ENCODE peak calls at places on chromosomes 5 and 9, in five cellular contexts. H is left lung, I is esophagus squamous epithelium, L is AG09309, E is fibroblast of villous mesenchyme. C is an unnamed sample.

GRCh38 chr9:28956111-28956880 is 1383.0 kb upstream of the C9orf72 start:
- DNase-seq in H (no peak), I (no peak), L (no peak), E (no peak), C (no peak)

GRCh38 chr9:133439337-133439736 is 17.2 kb downstream of the ADAMTS13 start:
- DNase-seq in H (no peak), I (no peak), L (no peak), E (no peak), C (no peak)

GRCh38 chr5:154288145-154288544 is 97.6 kb downstream of the GALNT10 start:
- DNase-seq in H (no peak), I (no peak), L (no peak), E (peak; percentile 56), C (no peak)

GRCh38 chr9:136441191-136441680 is 1.6 kb upstream of the INPP5E start:
- DNase-seq in H (no peak), I (no peak), L (no peak), E (peak; percentile 11), C (no peak)

GRCh38 chr9:137665697-137666504 is 47.1 kb downstream of the EHMT1 start:
- DNase-seq in H (no peak), I (no peak), L (no peak), E (peak; percentile 59), C (no peak)

GRCh38 chr5:58439094-58439644 is 20.7 kb downstream of the PLK2 start:
- DNase-seq in H (no peak), I (no peak), L (no peak), E (no peak), C (no peak)

GRCh38 chr5:122607818-122608217 is 167.1 kb upstream of the SNX2 start:
- DNase-seq in H (no peak), I (no peak), L (no peak), E (peak; percentile 5), C (no peak)

GRCh38 chr5:167643616-167644015 is 647.8 kb upstream of the WWC1 start:
- DNase-seq in H (no peak), I (no peak), L (no peak), E (peak; percentile 49), C (no peak)

GRCh38 chr5:7190727-7191126 is 205.2 kb upstream of the ADCY2 start:
- DNase-seq in H (no peak), I (no peak), L (no peak), E (no peak), C (no peak)

GRCh38 chr5:107885601-107886000 is 214.9 kb upstream of the EFNA5 start:
- DNase-seq in H (no peak), I (no peak), L (no peak), E (no peak), C (no peak)

GRCh38 chr5:179115307-179115706 is 55.1 kb downstream of the ZNF354C start:
- DNase-seq in H (no peak), I (no peak), L (no peak), E (no peak), C (no peak)

GRCh38 chr9:120109242-120109641 is 470.7 kb downstream of the CDK5RAP2 start:
- DNase-seq in H (no peak), I (no peak), L (no peak), E (no peak), C (no peak)

GRCh38 chr5:17888155-17888554 is 253.9 kb downstream of the TAF11L14 start:
- DNase-seq in H (no peak), I (no peak), L (no peak), E (no peak), C (no peak)

GRCh38 chr5:159022178-159022556 is 77.5 kb downstream of the EBF1 start:
- DNase-seq in H (peak; percentile 66), I (no peak), L (peak; percentile 76), E (peak; percentile 97), C (peak; percentile 39)

GRCh38 chr5:57179262-57179960 is 5.6 kb downstream of the GPBP1 start:
- DNase-seq in H (no peak), I (no peak), L (no peak), E (no peak), C (no peak)

GRCh38 chr9:35940474-35941467 is 17.2 kb downstream of the OR2S2 start:
- DNase-seq in H (no peak), I (no peak), L (no peak), E (no peak), C (no peak)

GRCh38 chr5:76831108-76831447 is 12.2 kb downstream of the F2RL1 start:
- DNase-seq in H (no peak), I (no peak), L (peak; percentile 29), E (peak; percentile 42), C (no peak)

GRCh38 chr9:121529237-121529987 is 29.8 kb upstream of the GGTA1 start:
- DNase-seq in H (peak; percentile 81), I (peak; percentile 51), L (peak; percentile 94), E (peak; percentile 82), C (peak; percentile 95)

GRCh38 chr5:148981353-148981752 is 81.5 kb downstream of the SH3TC2 start:
- DNase-seq in H (no peak), I (no peak), L (no peak), E (peak; percentile 16), C (no peak)

GRCh38 chr5:123808841-123809240 is 296.9 kb downstream of the CSNK1G3 start:
- DNase-seq in H (no peak), I (no peak), L (no peak), E (no peak), C (no peak)

GRCh38 chr5:134435525-134435924 is 23.8 kb upstream of the CDKN2AIPNL start:
- DNase-seq in H (no peak), I (no peak), L (no peak), E (no peak), C (no peak)

GRCh38 chr9:2727966-2728613 is 10.8 kb downstream of the KCNV2 start:
- DNase-seq in H (no peak), I (no peak), L (no peak), E (peak; percentile 84), C (no peak)

GRCh38 chr9:35253075-35253474 is 91.3 kb downstream of the UNC13B start:
- DNase-seq in H (no peak), I (no peak), L (no peak), E (no peak), C (no peak)

GRCh38 chr9:74653437-74654080 is 156.4 kb downstream of the RORB start:
- DNase-seq in H (no peak), I (no peak), L (no peak), E (no peak), C (no peak)

GRCh38 chr5:111960466-111961215 is 203.6 kb upstream of the NREP start:
- DNase-seq in H (no peak), I (no peak), L (no peak), E (no peak), C (no peak)

GRCh38 chr5:125634242-125634835 is 788.9 kb upstream of the GRAMD2B start:
- DNase-seq in H (no peak), I (no peak), L (no peak), E (no peak), C (no peak)

GRCh38 chr9:7592321-7593319 is 207.0 kb downstream of the DMAC1 start:
- DNase-seq in H (no peak), I (no peak), L (no peak), E (no peak), C (no peak)

GRCh38 chr9:98374385-98375051 is 119.1 kb upstream of the TBC1D2 start:
- DNase-seq in H (no peak), I (no peak), L (peak; percentile 83), E (peak; percentile 99), C (no peak)

GRCh38 chr5:366541-367357 is 45.2 kb downstream of the AHRR start:
- DNase-seq in H (peak; percentile 22), I (no peak), L (no peak), E (no peak), C (no peak)

GRCh38 chr5:94442971-94443370 is 175.4 kb downstream of the KIAA0825 start:
- DNase-seq in H (no peak), I (no peak), L (no peak), E (no peak), C (no peak)

GRCh38 chr5:71573611-71574010 is 13.5 kb upstream of the MCCC2 start:
- DNase-seq in H (no peak), I (no peak), L (no peak), E (no peak), C (no peak)

GRCh38 chr9:36046923-36047322 is 10.2 kb downstream of the RECK start:
- DNase-seq in H (no peak), I (no peak), L (no peak), E (no peak), C (no peak)

GRCh38 chr9:10612649-10613398 is at the start of gene PTPRD:
- DNase-seq in H (peak; percentile 85), I (no peak), L (no peak), E (peak; percentile 0), C (no peak)

GRCh38 chr9:8365029-8365428 is 565.5 kb upstream of the DMAC1 start:
- DNase-seq in H (no peak), I (no peak), L (no peak), E (peak; percentile 39), C (no peak)

GRCh38 chr9:14231196-14231990 is 82.5 kb downstream of the NFIB start:
- DNase-seq in H (no peak), I (no peak), L (no peak), E (no peak), C (no peak)

GRCh38 chr9:137762414-137763061 is 115.0 kb upstream of the CACNA1B start:
- DNase-seq in H (no peak), I (no peak), L (no peak), E (peak; percentile 59), C (peak; percentile 84)

GRCh38 chr5:115419794-115420585 is 123.5 kb upstream of the CCDC112 start:
- DNase-seq in H (no peak), I (no peak), L (peak; percentile 88), E (peak; percentile 87), C (no peak)

DNA sequence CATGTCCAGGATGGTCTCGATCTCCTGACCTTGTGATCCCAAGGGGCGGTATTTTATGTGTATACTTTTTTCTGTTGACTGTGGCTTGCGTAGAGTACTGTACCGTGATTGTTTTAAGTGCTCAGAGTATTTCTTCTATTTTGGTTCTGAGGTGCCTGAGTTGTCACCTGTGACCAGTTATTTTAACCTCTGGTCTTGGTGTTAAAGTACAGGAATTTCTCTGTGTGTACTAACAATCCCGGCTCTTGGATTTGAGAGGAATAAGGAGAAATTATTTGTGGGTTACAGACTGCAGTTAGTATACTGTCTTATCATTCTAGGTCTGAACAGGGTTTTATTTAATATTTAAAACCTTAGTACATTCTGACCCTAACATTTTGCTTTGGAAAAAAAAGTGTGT is 2.0 kb downstream of the ANKHD1 start:
- DNase-seq in H (no peak), I (no peak), L (no peak), E (no peak), C (no peak)
- H3K4me3 ChIP-seq in H (peak overlapping the region; percentile 96), I (peak overlapping the region; percentile 91), L (no peak overlapping the region), E (peak overlapping the region; percentile 98), C (peak overlapping the region; percentile 98)

DNA sequence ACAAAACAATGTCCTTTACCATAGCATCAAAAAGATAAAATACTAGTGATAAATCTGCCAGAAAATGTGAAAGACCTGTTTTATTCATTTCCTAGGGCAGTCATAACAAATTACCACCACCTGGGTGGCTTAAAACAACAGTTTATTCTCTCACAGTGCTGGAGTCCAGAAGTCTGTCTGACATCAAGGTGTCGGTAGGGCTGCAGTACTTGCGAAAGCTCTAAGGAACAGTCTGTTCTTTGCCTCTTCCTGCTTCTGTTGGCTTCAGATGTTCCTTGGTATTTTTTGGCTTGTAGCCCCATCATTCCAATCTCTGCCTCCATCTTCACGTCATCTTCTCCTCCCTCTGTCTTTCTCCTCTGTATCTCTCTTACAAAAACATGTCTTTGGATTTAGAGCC is 51.0 kb downstream of the PTPDC1 start:
- DNase-seq in H (no peak), I (no peak), L (peak; percentile 67), E (peak; percentile 99), C (no peak)
- H3K4me3 ChIP-seq in H (no peak overlapping the region), I (no peak overlapping the region), L (no peak overlapping the region), E (no peak overlapping the region), C (peak overlapping the region; percentile 20)

GRCh38 chr5:175691761-175692160 is 33.9 kb downstream of the HRH2 start:
- DNase-seq in H (no peak), I (no peak), L (no peak), E (no peak), C (no peak)
- H3K4me3 ChIP-seq in H (no peak overlapping the region), I (no peak overlapping the region), L (no peak overlapping the region), E (no peak overlapping the region), C (no peak overlapping the region)

GRCh38 chr9:124010665-124011321 is 775 bp upstream of the LHX2 start:
- DNase-seq in H (no peak), I (no peak), L (no peak), E (no peak), C (no peak)
- H3K4me3 ChIP-seq in H (peak overlapping the region; percentile 31), I (peak overlapping the region; percentile 61), L (peak overlapping the region; percentile 75), E (no peak overlapping the region), C (peak overlapping the region; percentile 59)

C was measured in psoas muscle.